ENCODE peak calls at places on chromosomes 6 and 20, in eight cellular contexts. O is lung, F is adrenal gland, Y is heart right ventricle, E is left ventricle myocardium inferior, Z is fibroblast of pulmonary artery, X is cardiac muscle cell, S is BE2C. Q is an unnamed sample.

GRCh38 chr6:150241751-150242150 is 98.9 kb downstream of the PPP1R14C start:
- DNase-seq in O (no peak), F (no peak), Y (no peak), E (no peak), Z (no peak), X (no peak), S (no peak), Q (no peak)

GRCh38 chr6:143058987-143059386 is 1.7 kb upstream of the AIG1 start:
- DNase-seq in O (no peak), F (no peak), Y (no peak), E (no peak), Z (no peak), X (no peak), S (no peak), Q (no peak)

GRCh38 chr6:38432479-38432878 is 207.2 kb downstream of the BTBD9 start:
- DNase-seq in O (no peak), F (no peak), Y (no peak), E (no peak), Z (peak), X (no peak), S (no peak), Q (no peak)

GRCh38 chr20:55166063-55166462 is 690.7 kb downstream of the DOK5 start:
- DNase-seq in O (no peak), F (no peak), Y (no peak), E (no peak), Z (no peak), X (no peak), S (peak), Q (no peak)

GRCh38 chr6:31559958-31560696 is 12.0 kb upstream of the LTA start:
- DNase-seq in O (peak), F (peak), Y (peak), E (peak), Z (peak), X (peak), S (no peak), Q (peak)

GRCh38 chr6:70072540-70073179 is 206.3 kb downstream of the COL19A1 start:
- DNase-seq in O (no peak), F (no peak), Y (no peak), E (no peak), Z (no peak), X (no peak), S (no peak), Q (no peak)

GRCh38 chr20:61850926-61851900 is 214.5 kb downstream of the TAF4 start:
- DNase-seq in O (no peak), F (no peak), Y (no peak), E (no peak), Z (no peak), X (no peak), S (no peak), Q (no peak)

GRCh38 chr6:26224940-26225847 is 138.0 kb downstream of the HFE start:
- DNase-seq in O (no peak), F (peak), Y (no peak), E (no peak), Z (peak), X (peak), S (no peak), Q (peak)

GRCh38 chr6:141594874-141595273 is 537.9 kb upstream of the GJE1 start:
- DNase-seq in O (no peak), F (no peak), Y (no peak), E (no peak), Z (no peak), X (no peak), S (no peak), Q (no peak)
- TF ChIP-seq CTCF in O (no peak), F (no peak), Y (no peak), E (no peak), Z (peak), X (no peak), S (no peak), Q (no peak)

GRCh38 chr6:33344771-33345697 is 27.5 kb upstream of the ZBTB22 start:
- DNase-seq in O (peak), F (peak), Y (peak), E (peak), Z (peak), X (peak), S (peak), Q (peak)
- H3K4me3 ChIP-seq in O (no peak), F (no peak), Y (peak), E (no peak), Z (no peak), X (no peak), S (no peak), Q (no peak)

DNA sequence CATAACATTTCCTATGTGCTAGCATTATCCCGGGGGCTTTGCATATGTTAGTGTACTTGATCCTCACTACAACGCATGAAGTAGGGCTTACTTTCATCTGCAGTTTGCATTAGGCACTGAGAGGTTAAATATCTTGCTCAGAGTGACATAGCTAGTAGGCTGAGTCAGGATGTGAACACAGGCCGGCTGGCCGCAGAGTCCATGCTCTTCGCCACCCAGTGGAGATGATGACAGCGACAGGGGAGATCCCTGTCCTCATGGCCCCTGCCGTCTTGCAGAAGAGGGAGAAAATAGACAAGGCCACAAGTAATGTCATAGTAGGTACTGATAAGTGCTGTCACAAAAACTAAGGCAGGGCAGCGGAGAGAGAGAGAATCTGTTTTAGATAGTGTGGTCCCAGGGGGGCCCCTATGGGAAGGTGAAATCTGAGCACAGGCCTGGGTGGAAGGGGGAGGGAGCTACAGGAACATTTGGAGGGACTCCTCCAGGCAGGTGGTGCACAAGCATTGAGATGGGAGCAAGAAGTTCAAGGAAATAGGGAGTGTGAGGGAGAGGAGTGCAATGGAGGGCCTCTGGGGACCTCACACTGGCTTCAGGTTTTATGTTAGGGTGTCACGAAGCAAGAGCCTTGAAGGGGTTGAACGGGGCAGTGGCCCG is 46.8 kb downstream of the LYRM4 start:
- DNase-seq in O (no peak), F (no peak), Y (peak), E (no peak), Z (peak), X (peak), S (peak), Q (peak)
- TF ChIP-seq CTCF in O (no peak), F (peak), Y (peak), E (peak), Z (peak), X (peak), S (no peak), Q (peak)

DNA sequence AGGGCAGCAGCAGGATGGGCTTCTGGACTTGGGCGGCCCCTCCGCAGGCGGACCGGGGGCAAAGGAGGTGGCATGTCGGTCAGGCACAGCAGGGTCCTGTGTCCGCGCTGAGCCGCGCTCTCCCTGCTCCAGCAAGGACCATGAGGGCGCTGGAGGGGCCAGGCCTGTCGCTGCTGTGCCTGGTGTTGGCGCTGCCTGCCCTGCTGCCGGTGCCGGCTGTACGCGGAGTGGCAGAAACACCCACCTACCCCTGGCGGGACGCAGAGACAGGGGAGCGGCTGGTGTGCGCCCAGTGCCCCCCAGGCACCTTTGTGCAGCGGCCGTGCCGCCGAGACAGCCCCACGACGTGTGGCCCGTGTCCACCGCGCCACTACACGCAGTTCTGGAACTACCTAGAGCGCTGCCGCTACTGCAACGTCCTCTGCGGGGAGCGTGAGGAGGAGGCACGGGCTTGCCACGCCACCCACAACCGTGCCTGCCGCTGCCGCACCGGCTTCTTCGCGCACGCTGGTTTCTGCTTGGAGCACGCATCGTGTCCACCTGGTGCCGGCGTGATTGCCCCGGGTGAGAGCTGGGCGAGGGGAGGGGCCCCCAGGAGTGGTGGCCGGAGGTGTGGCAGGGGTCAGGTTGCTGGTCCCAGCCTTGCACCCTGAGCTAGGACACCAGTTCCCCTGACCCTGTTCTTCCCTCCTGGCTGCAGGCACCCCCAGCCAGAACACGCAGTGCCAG is at the start of gene TNFRSF6B:
- DNase-seq in O (no peak), F (peak), Y (peak), E (no peak), Z (no peak), X (no peak), S (peak), Q (no peak)
- H3K4me3 ChIP-seq in O (peak), F (no peak), Y (peak), E (peak), Z (peak), X (no peak), S (peak), Q (peak)